ENCODE peak calls at places on chromosomes 3 and 15, in five cellular contexts. U, Q, W, K and N are unnamed samples. For H3K4me1, the result is how much of the 10 kb centered on the place peaks cover.

GRCh38 chr3:61680617-61681016 is 119.2 kb downstream of the PTPRG start:
- DNase-seq in K (no peak), W (no peak), Q (no peak), U (no peak), N (no peak)

GRCh38 chr3:27165348-27165747 is 203.8 kb downstream of the NEK10 start:
- DNase-seq in K (no peak), W (no peak), Q (no peak), U (no peak), N (no peak)

GRCh38 chr15:38810686-38811085 is 246.1 kb upstream of the RASGRP1 start:
- DNase-seq in K (no peak), U (no peak), W (no peak), Q (no peak), N (no peak)

GRCh38 chr15:70792171-70792573 is 28.8 kb upstream of the UACA start:
- DNase-seq in U (no peak), K (no peak), Q (no peak), W (no peak), N (no peak)

GRCh38 chr3:110664148-110664547 is 407.5 kb upstream of the NECTIN3 start:
- DNase-seq in K (no peak), W (no peak), U (no peak), Q (no peak), N (no peak)

GRCh38 chr3:20064387-20064786 is 24.1 kb downstream of the KAT2B start:
- DNase-seq in U (no peak), W (no peak), K (no peak), Q (no peak), N (no peak)

GRCh38 chr3:30646181-30646876 is 39.9 kb downstream of the TGFBR2 start:
- DNase-seq in K (no peak), W (no peak), U (no peak), Q (no peak), N (no peak)

GRCh38 chr3:44076221-44076829 is 165.4 kb upstream of the TOPAZ1 start:
- DNase-seq in Q (no peak), U (no peak), W (no peak), K (no peak), N (no peak)

GRCh38 chr3:57745101-57745500 is 11.0 kb upstream of the SLMAP start:
- DNase-seq in W (no peak), K (no peak), U (no peak), Q (no peak), N (no peak)

GRCh38 chr15:29424118-29424517 is 154.5 kb upstream of the NSMCE3 start:
- DNase-seq in K (no peak), W (no peak), Q (peak), U (no peak), N (no peak)

GRCh38 chr3:8871306-8871705 is 92.0 kb downstream of the RAD18 start:
- DNase-seq in U (no peak), W (no peak), Q (no peak), K (no peak), N (no peak)

GRCh38 chr15:73617310-73617709 is 15.9 kb downstream of the NPTN start:
- DNase-seq in W (no peak), U (no peak), K (no peak), Q (no peak), N (no peak)

GRCh38 chr15:78640840-78641733 is at the start of gene CHRNB4:
- DNase-seq in U (peak), Q (no peak), K (peak), W (no peak), N (no peak)

GRCh38 chr3:44326035-44326434 is 12.5 kb upstream of the TCAIM start:
- DNase-seq in U (no peak), W (no peak), Q (no peak), K (no peak), N (no peak)

DNA sequence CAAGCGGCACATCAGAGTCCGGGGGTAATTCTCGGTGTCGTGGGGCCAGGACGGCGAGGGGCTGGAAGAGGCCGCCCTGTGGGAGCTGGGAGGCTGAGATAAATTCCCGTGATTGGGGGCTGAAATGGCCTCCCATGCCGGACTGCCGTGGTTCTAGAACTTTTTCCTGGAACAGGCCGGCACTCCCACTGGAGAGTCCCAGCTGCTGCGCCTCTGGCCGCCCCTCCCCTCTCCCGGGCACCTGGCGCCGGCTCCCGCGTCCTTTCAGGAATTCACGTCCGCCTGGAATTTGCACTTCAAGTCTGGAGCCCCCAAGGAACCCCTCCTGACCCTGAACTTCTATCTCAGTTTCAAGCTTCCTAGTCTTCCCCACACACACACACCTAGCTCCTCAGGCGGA is 10.8 kb upstream of the LRRC2 start:
- DNase-seq in W (no peak), U (peak), Q (no peak), K (peak), N (no peak)
- H3K4me1 ChIP-seq in W (under half), U (under half), Q (under half), K (under half), N (under half)

DNA sequence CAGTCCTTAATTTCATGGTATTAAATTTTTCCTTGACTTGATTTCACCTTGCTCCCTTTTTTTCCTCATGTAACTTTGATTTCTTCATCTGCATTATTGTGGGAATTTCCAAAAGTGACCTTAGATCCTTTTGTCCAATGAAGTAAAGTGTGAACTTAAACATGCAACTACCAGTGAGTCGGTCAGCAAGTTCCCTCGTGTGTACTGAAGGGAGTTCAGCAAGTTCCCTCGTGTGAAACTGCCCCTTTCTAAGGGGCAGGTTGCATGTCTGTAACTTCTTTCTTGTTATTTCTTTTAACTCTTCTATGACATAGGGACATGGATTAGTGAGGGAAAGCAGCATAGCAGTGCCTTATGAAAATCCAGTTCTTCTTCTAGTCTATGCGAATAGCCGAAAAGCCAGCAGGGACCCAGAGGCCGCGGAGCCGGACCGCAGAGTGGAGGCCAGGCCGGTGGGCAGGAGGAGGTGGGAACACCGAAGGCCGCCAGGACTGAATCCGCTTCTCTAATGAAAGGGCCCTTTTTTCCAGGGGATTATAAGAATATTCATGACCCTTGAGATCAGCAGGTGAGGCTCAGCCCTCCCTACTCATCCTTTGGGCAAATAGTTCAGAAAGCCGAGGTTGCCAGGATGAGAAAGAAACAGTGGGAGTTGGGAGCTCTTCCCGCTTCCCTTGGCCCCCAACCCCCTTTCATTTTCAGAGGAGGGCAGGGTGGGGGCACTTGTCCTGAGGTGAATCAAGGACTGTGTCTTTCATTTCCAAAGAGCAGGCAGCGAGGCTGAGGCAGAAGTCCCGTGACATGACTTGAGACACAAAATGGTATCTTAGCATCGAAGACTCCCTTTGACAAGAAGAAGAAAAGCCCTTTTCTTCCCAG is 117.5 kb downstream of the OPA1 start:
- DNase-seq in Q (no peak), K (no peak), W (no peak), U (no peak), N (no peak)
- H3K4me3 ChIP-seq in Q (no peak), K (no peak), W (no peak), U (peak), N (no peak)

DNA sequence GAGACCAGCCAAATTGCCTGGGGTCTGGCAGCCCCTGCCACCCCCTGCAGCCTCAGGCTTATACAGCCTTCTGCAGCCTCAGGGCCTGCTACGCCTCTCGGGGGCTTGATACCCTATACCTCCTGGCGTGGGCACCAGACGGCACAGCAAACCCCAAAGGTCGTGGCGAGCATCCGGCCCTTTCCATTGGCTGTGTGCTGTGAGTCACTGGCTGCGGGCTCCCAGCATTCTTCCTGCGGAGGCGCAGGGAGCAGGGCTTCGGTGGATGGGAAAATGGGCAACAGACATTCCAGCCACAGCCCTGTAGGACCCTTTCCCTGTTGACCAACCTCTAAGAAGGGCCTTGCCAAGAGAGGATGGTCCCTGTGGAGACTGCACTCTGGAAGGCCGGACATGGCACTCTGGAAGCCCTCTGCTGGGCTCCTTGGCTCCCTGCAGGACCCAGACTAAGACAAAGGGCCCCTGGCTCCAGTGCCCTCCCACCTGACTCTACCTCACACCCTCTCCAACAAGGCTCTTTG is 59.6 kb downstream of the ITGA11 start:
- DNase-seq in W (no peak), U (peak), K (no peak), Q (no peak), N (no peak)
- TF ChIP-seq CTCF in W (peak), U (peak), K (no peak), Q (peak), N (no peak)

DNA sequence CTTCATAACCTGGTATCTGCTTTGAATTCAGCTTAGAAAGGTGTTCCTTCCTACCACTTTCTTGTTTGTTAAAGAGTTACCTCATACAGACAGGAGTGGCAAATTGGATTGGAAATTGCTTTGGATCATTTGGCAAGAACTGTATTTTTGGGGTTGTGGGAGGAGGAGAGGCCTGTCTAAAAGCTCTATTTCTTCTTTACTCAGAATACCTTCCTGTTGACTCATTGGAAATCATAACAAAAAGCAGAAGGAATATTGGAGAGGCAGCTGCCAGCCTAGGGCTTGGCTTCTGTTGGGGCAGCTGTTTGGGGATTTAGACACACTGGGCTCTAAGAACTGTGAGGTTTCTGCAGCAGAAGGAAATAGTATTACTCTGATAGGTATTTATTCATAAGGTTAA is 14.2 kb downstream of the IQGAP1 start:
- DNase-seq in U (no peak), Q (no peak), K (peak), W (no peak), N (no peak)
- H3K4me1 ChIP-seq in U (under half), Q (under half), K (under half), W (half or more), N (half or more)

DNA sequence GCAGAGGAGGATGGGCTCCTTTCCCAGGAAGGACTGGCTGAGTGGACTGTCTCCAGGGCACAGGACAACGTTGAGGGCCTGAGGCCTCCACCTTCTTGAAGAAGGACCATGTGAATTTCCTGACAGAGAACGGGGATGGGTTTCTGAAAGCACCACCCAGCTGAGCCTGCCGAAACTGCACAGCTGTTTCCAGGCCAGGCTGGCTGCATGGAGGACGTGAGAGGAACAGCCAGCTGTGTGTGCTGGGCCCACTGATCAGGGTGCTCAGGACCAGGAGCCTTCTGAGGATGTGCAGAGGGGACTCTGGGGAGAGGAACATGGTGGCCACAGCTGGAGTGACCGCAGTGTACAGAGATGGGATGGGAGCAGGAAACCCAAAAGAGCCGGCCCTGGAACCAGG is 39.2 kb downstream of the HMCES start:
- DNase-seq in W (no peak), Q (peak), K (no peak), U (no peak), N (no peak)
- H3K4me3 ChIP-seq in W (no peak), Q (no peak), K (no peak), U (no peak), N (no peak)